ENCODE peak calls at places on chromosomes 2 and 18, in nine cellular contexts. Q is GM03348; K is activated CD4-positive, alpha-beta T cell treated with anti-CD3 and anti-CD28 coated beads for 48 hours; E is IMR-90; C is hypothalamus; M is fibroblast of mammary gland; P is NCI-H774; O is COR-L47; B is ACHN. A is an unnamed sample.

GRCh38 chr2:174080672-174081121 is 115.5 kb upstream of the SP3 start:
- DNase-seq in Q (no peak), K (no peak), E (no peak), C (no peak), M (no peak), P (no peak), O (no peak), B (no peak), A (no peak)

GRCh38 chr2:34652636-34653035 is 1053.5 kb upstream of the FAM98A start:
- DNase-seq in Q (peak; percentile 2), K (no peak), E (no peak), C (no peak), M (peak; percentile 2), P (no peak), O (no peak), B (peak; percentile 47), A (no peak)

GRCh38 chr2:36680012-36680411 is 16.5 kb upstream of the VIT start:
- DNase-seq in Q (no peak), K (no peak), E (peak; percentile 71), C (no peak), M (peak; percentile 13), P (no peak), O (no peak), B (no peak), A (no peak)

GRCh38 chr2:235765181-235765820 is 271.5 kb downstream of the AGAP1 start:
- DNase-seq in Q (peak; percentile 92), K (no peak), E (peak; percentile 73), C (peak; percentile 36), M (peak; percentile 99), P (no peak), O (no peak), B (peak; percentile 92), A (no peak)

GRCh38 chr2:150520887-150521664 is 33.6 kb upstream of the RND3 start:
- DNase-seq in Q (peak; percentile 27), K (no peak), E (peak; percentile 83), C (no peak), M (peak; percentile 66), P (no peak), O (no peak), B (no peak), A (no peak)

GRCh38 chr2:233386382-233387041 is 32.2 kb downstream of the DGKD start:
- DNase-seq in Q (peak; percentile 53), K (peak; percentile 50), E (peak; percentile 51), C (no peak), M (peak; percentile 70), P (no peak), O (no peak), B (peak; percentile 73), A (no peak)

GRCh38 chr2:132758995-132759394 is 89.0 kb upstream of the LYPD1 start:
- DNase-seq in Q (no peak), K (no peak), E (no peak), C (no peak), M (no peak), P (no peak), O (no peak), B (no peak), A (no peak)

GRCh38 chr18:74294526-74294925 is 2.8 kb upstream of the CYB5A start:
- DNase-seq in Q (no peak), K (no peak), E (no peak), C (no peak), M (peak; percentile 89), P (no peak), O (no peak), B (no peak), A (no peak)

GRCh38 chr2:152542995-152543481 is 174.2 kb downstream of the PRPF40A start:
- DNase-seq in Q (peak; percentile 79), K (no peak), E (peak; percentile 100), C (peak; percentile 51), M (peak; percentile 97), P (no peak), O (no peak), B (peak; percentile 95), A (peak; percentile 39)

GRCh38 chr2:85828725-85829124 is 60.1 kb downstream of the ST3GAL5 start:
- DNase-seq in Q (no peak), K (no peak), E (no peak), C (no peak), M (no peak), P (no peak), O (no peak), B (no peak), A (no peak)

GRCh38 chr2:66127656-66128055 is 307.3 kb upstream of the MEIS1 start:
- DNase-seq in Q (no peak), K (no peak), E (no peak), C (no peak), M (no peak), P (no peak), O (no peak), B (no peak), A (no peak)

GRCh38 chr2:163909411-163910080 is 173.7 kb upstream of the FIGN start:
- DNase-seq in Q (no peak), K (no peak), E (no peak), C (no peak), M (no peak), P (no peak), O (no peak), B (no peak), A (no peak)

GRCh38 chr2:158775273-158776027 is 19.7 kb upstream of the DAPL1 start:
- DNase-seq in Q (no peak), K (no peak), E (no peak), C (no peak), M (no peak), P (no peak), O (no peak), B (no peak), A (no peak)

GRCh38 chr18:49878567-49878966 is 65.2 kb upstream of the ACAA2 start:
- DNase-seq in Q (no peak), K (no peak), E (peak; percentile 3), C (no peak), M (peak; percentile 28), P (no peak), O (no peak), B (no peak), A (no peak)

A was measured in DMS153.